ENCODE peak calls at places on chromosome 5, in five cellular contexts. E is choroid plexus epithelial cell; K is sigmoid colon; Z is stimulated activated CD8-positive, alpha-beta memory T cell treated with anti-CD3 and anti-CD28 coated beads, Interleukin-4, amount 100 ng/mL, for 4 hours; N is T47D. M is an unnamed sample.

GRCh38 chr5:160369990-160370712 is at the start of gene C1QTNF2:
- DNase-seq in Z (no peak), N (peak; percentile 43), E (peak; percentile 64), K (peak; percentile 84), M (no peak)

GRCh38 chr5:1446602-1447343 is 1.5 kb upstream of the SLC6A3 start:
- DNase-seq in N (no peak), Z (no peak), K (no peak), E (no peak), M (no peak)

GRCh38 chr5:16135003-16135402 is 44.6 kb downstream of the MARCHF11 start:
- DNase-seq in E (peak; percentile 41), K (no peak), N (no peak), Z (no peak), M (no peak)

GRCh38 chr5:6359941-6360683 is 18.2 kb downstream of the MED10 start:
- DNase-seq in K (no peak), Z (no peak), N (no peak), E (no peak), M (no peak)

GRCh38 chr5:61055434-61056006 is 106.7 kb downstream of the SMIM15 start:
- DNase-seq in K (no peak), Z (no peak), E (peak; percentile 82), N (peak; percentile 74), M (no peak)

GRCh38 chr5:54867310-54867944 is 118.0 kb downstream of the ESM1 start:
- DNase-seq in Z (no peak), E (peak; percentile 83), K (no peak), N (peak; percentile 71), M (peak; percentile 18)

GRCh38 chr5:4028384-4028783 is 432.8 kb downstream of the IRX1 start:
- DNase-seq in N (peak; percentile 46), K (no peak), Z (no peak), E (no peak), M (no peak)

GRCh38 chr5:56321236-56321881 is 88.2 kb upstream of the ANKRD55 start:
- DNase-seq in E (no peak), Z (no peak), N (no peak), K (no peak), M (no peak)

GRCh38 chr5:132754111-132754510 is 6.9 kb downstream of the CCNI2 start:
- DNase-seq in K (no peak), Z (no peak), E (no peak), N (no peak), M (no peak)

GRCh38 chr5:143173139-143173889 is 230.2 kb downstream of the NR3C1 start:
- DNase-seq in Z (no peak), K (no peak), E (no peak), N (no peak), M (no peak)

GRCh38 chr5:76367623-76368366 is 35.3 kb upstream of the IQGAP2 start:
- DNase-seq in N (no peak), K (no peak), Z (no peak), E (peak; percentile 16), M (no peak)

GRCh38 chr5:171483453-171484177 is 64.2 kb downstream of the FGF18 start:
- DNase-seq in E (peak; percentile 38), N (no peak), K (peak; percentile 94), Z (no peak), M (no peak)

GRCh38 chr5:126460977-126461376 is 37.8 kb downstream of the GRAMD2B start:
- DNase-seq in Z (no peak), E (no peak), N (peak; percentile 1), K (no peak), M (no peak)

GRCh38 chr5:12245429-12245828 is 341.2 kb upstream of the CTNND2 start:
- DNase-seq in N (no peak), K (no peak), E (no peak), Z (no peak), M (no peak)

GRCh38 chr5:120852222-120852860 is 388.2 kb downstream of the PRR16 start:
- DNase-seq in N (peak; percentile 25), K (no peak), Z (no peak), E (no peak), M (no peak)

GRCh38 chr5:35046754-35047153 is 995 bp downstream of the AGXT2 start:
- DNase-seq in K (no peak), N (no peak), E (peak; percentile 97), Z (no peak), M (no peak)

GRCh38 chr5:428219-428618 is 14.8 kb upstream of the EXOC3 start:
- DNase-seq in E (no peak), Z (no peak), K (peak; percentile 30), N (no peak), M (no peak)

GRCh38 chr5:114116981-114117380 is 244.9 kb upstream of the KCNN2 start:
- DNase-seq in Z (no peak), K (no peak), E (no peak), N (no peak), M (no peak)

GRCh38 chr5:163504091-163504931 is 1.1 kb upstream of the MAT2B start:
- DNase-seq in N (peak; percentile 67), K (peak; percentile 76), Z (no peak), E (peak; percentile 69), M (no peak)

GRCh38 chr5:9686211-9686610 is 56.1 kb upstream of the TAS2R1 start:
- DNase-seq in N (no peak), K (no peak), Z (no peak), E (peak; percentile 71), M (no peak)

GRCh38 chr5:41414598-41414997 is 95.8 kb downstream of the PLCXD3 start:
- DNase-seq in K (peak; percentile 66), E (peak; percentile 93), N (no peak), Z (no peak), M (peak; percentile 63)

GRCh38 chr5:32687167-32687831 is 23.8 kb upstream of the NPR3 start:
- DNase-seq in E (peak; percentile 62), Z (no peak), K (no peak), N (peak; percentile 64), M (no peak)

GRCh38 chr5:179139936-179140235 is 79.7 kb downstream of the ZNF354C start:
- DNase-seq in Z (no peak), N (no peak), K (no peak), E (no peak), M (no peak)

GRCh38 chr5:88140863-88141694 is 127.6 kb downstream of the TMEM161B start:
- DNase-seq in K (peak; percentile 99), Z (peak; percentile 73), N (peak; percentile 99), E (peak; percentile 97), M (peak; percentile 82)

GRCh38 chr5:102625446-102625845 is 126.6 kb upstream of the SLCO6A1 start:
- DNase-seq in Z (no peak), E (no peak), N (no peak), K (no peak), M (no peak)

GRCh38 chr5:75009559-75010230 is 42.7 kb downstream of the GCNT4 start:
- DNase-seq in Z (no peak), N (no peak), E (no peak), K (no peak), M (no peak)

GRCh38 chr5:34804913-34805312 is 34.1 kb upstream of the TTC23L start:
- DNase-seq in Z (no peak), E (peak; percentile 39), K (no peak), N (peak; percentile 1), M (no peak)

M was measured in Panc1.